ENCODE peak calls at places on chromosomes 13 and 19, in nine cellular contexts. X, G, I, Y, J, H, L, U and D are unnamed samples.

GRCh38 chr13:24230428-24231072 is 70.0 kb downstream of the SPATA13 start:
- DNase-seq in X (no peak), G (no peak), I (no peak), Y (no peak), J (no peak), H (no peak), L (no peak), U (no peak), D (no peak)

GRCh38 chr13:30145709-30146367 is 161.5 kb downstream of the KATNAL1 start:
- DNase-seq in X (no peak), G (no peak), I (no peak), Y (no peak), J (no peak), H (no peak), L (no peak), U (no peak), D (no peak)

GRCh38 chr19:10228925-10229324 is 2.2 kb downstream of the S1PR2 start:
- DNase-seq in X (no peak), G (no peak), I (no peak), Y (no peak), J (peak; percentile 41), H (peak; percentile 31), L (no peak), U (no peak), D (no peak)

GRCh38 chr19:28705008-28705407 is 507.9 kb downstream of the UQCRFS1 start:
- DNase-seq in X (no peak), G (no peak), I (no peak), Y (no peak), J (peak; percentile 62), H (no peak), L (no peak), U (peak; percentile 17), D (no peak)

GRCh38 chr19:50702158-50702869 is 17.3 kb downstream of the SHANK1 start:
- DNase-seq in X (no peak), G (no peak), I (no peak), Y (no peak), J (no peak), H (no peak), L (no peak), U (no peak), D (no peak)

GRCh38 chr19:29191005-29191404 is 21.9 kb downstream of the UQCRFS1 start:
- DNase-seq in X (no peak), G (no peak), I (no peak), Y (no peak), J (no peak), H (no peak), L (no peak), U (no peak), D (no peak)

GRCh38 chr19:47084879-47085439 is 28.6 kb downstream of the ZC3H4 start:
- DNase-seq in X (no peak), G (no peak), I (no peak), Y (no peak), J (no peak), H (no peak), L (no peak), U (no peak), D (no peak)

GRCh38 chr13:100214886-100215285 is 126.0 kb downstream of the PCCA start:
- DNase-seq in X (no peak), G (no peak), I (no peak), Y (no peak), J (peak; percentile 93), H (no peak), L (no peak), U (no peak), D (no peak)

GRCh38 chr13:76029088-76029487 is 393.0 kb downstream of the LMO7 start:
- DNase-seq in X (no peak), G (no peak), I (no peak), Y (no peak), J (no peak), H (no peak), L (no peak), U (no peak), D (no peak)

GRCh38 chr19:3145909-3146676 is 10.3 kb downstream of the GNA15 start:
- DNase-seq in X (no peak), G (no peak), I (no peak), Y (no peak), J (no peak), H (no peak), L (no peak), U (no peak), D (no peak)

GRCh38 chr19:3140667-3141038 is 4.8 kb downstream of the GNA15 start:
- DNase-seq in X (no peak), G (no peak), I (no peak), Y (no peak), J (no peak), H (no peak), L (no peak), U (no peak), D (no peak)

GRCh38 chr19:3142292-3142670 is 6.4 kb downstream of the GNA15 start:
- DNase-seq in X (no peak), G (no peak), I (no peak), Y (no peak), J (peak; percentile 87), H (no peak), L (no peak), U (no peak), D (peak; percentile 63)

GRCh38 chr19:3146677-3147100 is 10.9 kb downstream of the GNA15 start:
- DNase-seq in X (no peak), G (no peak), I (peak; percentile 30), Y (no peak), J (no peak), H (no peak), L (no peak), U (no peak), D (no peak)

DNA sequence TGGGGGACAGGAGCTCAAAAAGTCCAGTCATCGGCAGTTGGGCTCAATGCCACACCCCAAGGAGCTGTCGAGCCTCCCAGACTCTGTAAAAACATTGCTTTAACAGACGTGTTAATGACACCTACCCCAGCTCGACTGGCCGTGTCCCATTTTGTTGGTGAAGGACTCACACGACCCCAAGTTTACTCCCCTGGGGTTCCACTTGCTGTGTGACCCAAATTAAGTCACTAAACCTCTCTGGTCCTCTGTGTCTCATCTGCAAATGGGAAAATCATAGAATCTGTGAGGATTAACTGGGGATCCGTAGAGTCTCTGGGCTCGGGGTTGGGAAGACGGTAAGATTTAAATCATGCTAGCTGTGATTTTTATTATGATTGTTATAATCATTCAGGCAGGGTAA is 7.1 kb downstream of the GNA15 start:
- DNase-seq in X (no peak), G (no peak), I (no peak), Y (no peak), J (no peak), H (no peak), L (no peak), U (no peak), D (no peak)
- H3K27ac ChIP-seq in X (no peak overlapping the region), G (no peak overlapping the region), I (peak overlapping the region; percentile 55), Y (peak overlapping the region; percentile 58), J (no peak overlapping the region), H (no peak overlapping the region), L (peak overlapping the region; percentile 7), U (peak overlapping the region; percentile 68), D (peak overlapping the region; percentile 59)

GRCh38 chr19:53537523-53538377 is at the start of gene ZNF331:
- DNase-seq in X (peak; percentile 77), G (peak; percentile 88), I (peak; percentile 84), Y (peak; percentile 94), J (peak; percentile 83), H (peak; percentile 68), L (peak; percentile 78), U (peak; percentile 85), D (peak; percentile 82)
- TF ChIP-seq POLR2A in X (no peak), G (peak; percentile 73), I (peak; percentile 53), Y (peak; percentile 46), J (no peak), H (peak; percentile 75), L (no peak), U (peak; percentile 47), D (peak; percentile 74)

DNA sequence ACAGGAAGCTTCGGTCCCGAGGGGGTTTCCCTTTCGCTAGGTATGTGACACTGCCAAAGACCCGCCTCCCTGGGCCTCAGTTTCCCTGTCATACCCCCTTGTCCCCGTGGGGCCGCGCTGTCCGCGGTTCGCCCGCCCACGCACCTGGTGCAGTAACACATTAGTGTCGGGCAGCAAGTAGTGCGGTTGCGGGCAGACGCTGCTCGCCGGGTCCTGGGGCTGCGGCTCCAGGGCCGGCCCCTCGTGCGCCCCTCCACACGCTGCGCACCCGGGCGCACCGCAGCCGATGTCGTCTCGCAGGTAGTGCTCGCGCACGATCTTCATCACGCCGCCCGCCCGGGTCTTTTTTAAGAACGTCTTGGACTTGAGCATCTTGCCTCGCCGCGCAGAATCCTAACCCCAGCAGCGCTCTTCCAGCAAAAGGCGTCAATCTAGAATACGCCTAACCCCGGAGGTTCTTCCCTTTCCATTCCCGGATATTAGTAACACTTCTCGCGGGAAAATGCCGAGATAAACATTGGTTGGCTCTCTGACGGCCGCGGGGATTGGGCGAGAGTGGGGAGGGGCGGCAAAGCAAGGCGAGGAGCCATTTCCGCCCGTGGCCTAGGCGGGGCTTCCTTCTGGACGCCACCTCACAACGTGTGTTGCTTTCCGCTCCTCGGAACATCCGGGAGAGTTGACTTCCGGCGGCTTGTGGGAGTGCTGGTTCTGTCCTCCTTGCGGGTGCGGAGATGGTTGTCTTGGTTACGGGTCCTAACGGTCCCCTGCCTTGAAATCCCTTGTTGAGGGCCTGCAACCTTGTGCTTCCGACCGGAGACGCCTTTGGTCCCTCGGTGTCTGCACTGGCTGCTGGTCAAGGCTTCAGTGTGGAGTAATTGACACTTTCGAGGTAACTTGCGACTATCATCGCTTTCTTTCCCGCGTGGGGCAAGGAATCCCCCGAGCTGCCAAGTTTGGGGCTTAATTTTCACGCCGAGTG is at the start of the genes DIS3 and PIBF1:
- DNase-seq in X (peak; percentile 98), G (peak; percentile 95), I (peak; percentile 98), Y (peak; percentile 98), J (peak; percentile 98), H (peak; percentile 98), L (peak; percentile 96), U (peak; percentile 96), D (peak; percentile 98)
- TF ChIP-seq CTCF in X (no peak), G (no peak), I (no peak), Y (no peak), J (no peak), H (no peak), L (no peak), U (no peak), D (no peak)

GRCh38 chr13:98821372-98822237 is 69.1 kb upstream of the SLC15A1 start:
- DNase-seq in X (no peak), G (no peak), I (no peak), Y (no peak), J (no peak), H (peak; percentile 58), L (no peak), U (no peak), D (peak; percentile 66)
- H3K27ac ChIP-seq in X (no peak overlapping the region), G (no peak overlapping the region), I (no peak overlapping the region), Y (peak overlapping the region; percentile 11), J (no peak overlapping the region), H (no peak overlapping the region), L (peak overlapping the region; percentile 73), U (peak overlapping the region; percentile 82), D (peak overlapping the region; percentile 9)

GRCh38 chr13:73971481-73971880 is 162.7 kb downstream of the KLF12 start:
- DNase-seq in X (no peak), G (no peak), I (no peak), Y (no peak), J (no peak), H (no peak), L (no peak), U (no peak), D (no peak)
- TF ChIP-seq POLR2A in X (no peak), G (no peak), I (no peak), Y (no peak), J (no peak), H (no peak), L (no peak), U (no peak), D (no peak)

GRCh38 chr19:12380444-12380737 is 14.9 kb upstream of the ZNF442 start:
- DNase-seq in X (no peak), G (no peak), I (no peak), Y (no peak), J (no peak), H (no peak), L (no peak), U (no peak), D (no peak)
- TF ChIP-seq CTCF in X (no peak), G (no peak), I (no peak), Y (no peak), J (no peak), H (no peak), L (no peak), U (no peak), D (no peak)